ENCODE peak calls at places on chromosomes 13 and 19, in six cellular contexts. V is caudate nucleus, X is tibial nerve, L is hepatocyte, G is activated gamma-delta T cell treated with Interleukin-2 at 50 U/mL for 16 hours, S is lower leg skin. N is an unnamed sample.

GRCh38 chr19:5452594-5453565 is 2.3 kb upstream of the ZNRF4 start:
- DNase-seq in V (no peak), X (no peak), L (no peak), G (no peak), S (no peak), N (peak)

GRCh38 chr19:1324792-1325567 is 39.3 kb downstream of the EFNA2 start:
- DNase-seq in V (peak), X (peak), L (no peak), G (no peak), S (peak), N (no peak)

GRCh38 chr19:16259385-16260159 is 61.9 kb downstream of the AP1M1 start:
- DNase-seq in V (no peak), X (no peak), L (no peak), G (no peak), S (no peak), N (no peak)

GRCh38 chr13:74979703-74980102 is 502.3 kb downstream of the TBC1D4 start:
- DNase-seq in V (no peak), X (no peak), L (no peak), G (no peak), S (no peak), N (no peak)

GRCh38 chr19:57748029-57748428 is 1.4 kb downstream of the ZNF776 start:
- DNase-seq in V (no peak), X (no peak), L (no peak), G (no peak), S (no peak), N (no peak)

GRCh38 chr19:53094749-53095575 is 8.3 kb downstream of the ZNF160 start:
- DNase-seq in V (no peak), X (no peak), L (peak), G (no peak), S (no peak), N (no peak)

GRCh38 chr19:2253106-2254051 is 2.8 kb downstream of the JSRP1 start:
- DNase-seq in V (no peak), X (no peak), L (no peak), G (peak), S (no peak), N (no peak)

GRCh38 chr19:50720921-50721291 is 1.3 kb upstream of the SHANK1 start:
- DNase-seq in V (no peak), X (no peak), L (no peak), G (no peak), S (no peak), N (no peak)

GRCh38 chr19:3095375-3096191 is 1.4 kb downstream of the GNA11 start:
- DNase-seq in V (no peak), X (no peak), L (peak), G (peak), S (no peak), N (no peak)

GRCh38 chr19:16070366-16070990 is 5.8 kb upstream of the TPM4 start:
- DNase-seq in V (no peak), X (no peak), L (no peak), G (peak), S (peak), N (no peak)

GRCh38 chr19:4636151-4636717 is 3.1 kb upstream of the TNFAIP8L1 start:
- DNase-seq in V (no peak), X (peak), L (peak), G (peak), S (peak), N (peak)

GRCh38 chr19:12555456-12555930 is 4.2 kb upstream of the ZNF564 start:
- DNase-seq in V (no peak), X (no peak), L (no peak), G (no peak), S (no peak), N (no peak)

GRCh38 chr13:27562457-27562856 is 57.9 kb downstream of the LNX2 start:
- DNase-seq in V (no peak), X (no peak), L (no peak), G (no peak), S (no peak), N (no peak)

GRCh38 chr19:33292595-33293254 is 9.6 kb downstream of the CEBPA start:
- DNase-seq in V (no peak), X (no peak), L (no peak), G (no peak), S (peak), N (no peak)

GRCh38 chr19:2949939-2950285 is 5.1 kb upstream of the ZNF77 start:
- DNase-seq in V (no peak), X (no peak), L (peak), G (no peak), S (no peak), N (no peak)

GRCh38 chr13:29924482-29924884 is 74.1 kb upstream of the UBL3 start:
- DNase-seq in V (no peak), X (no peak), L (peak), G (no peak), S (no peak), N (no peak)

GRCh38 chr19:33416307-33417215 is 43.1 kb downstream of the CEBPG start:
- DNase-seq in V (peak), X (no peak), L (peak), G (peak), S (no peak), N (peak)

GRCh38 chr19:53503126-53503525 is 34.8 kb upstream of the ZNF331 start:
- DNase-seq in V (no peak), X (no peak), L (no peak), G (no peak), S (no peak), N (no peak)

GRCh38 chr19:55179570-55180484 is at the start of gene SYT5:
- DNase-seq in V (peak), X (no peak), L (peak), G (peak), S (no peak), N (no peak)

GRCh38 chr13:28408235-28408848 is 86.6 kb downstream of the FLT1 start:
- DNase-seq in V (no peak), X (no peak), L (peak), G (no peak), S (no peak), N (no peak)

GRCh38 chr13:21894703-21895699 is 224.1 kb downstream of the FGF9 start:
- DNase-seq in V (no peak), X (no peak), L (no peak), G (no peak), S (no peak), N (no peak)

N was measured in NCI-H446.